ENCODE peak calls at places on chromosomes 5 and 9, in seven cellular contexts. H is upper lobe of right lung, V is keratinocyte, W is stomach, Q is IMR-90, N is heart right ventricle, B is transverse colon. T is an unnamed sample.

GRCh38 chr5:10660720-10661387 is 97.0 kb downstream of the ANKRD33B start:
- DNase-seq in Q (no peak), B (no peak), N (no peak), H (no peak), V (no peak), W (peak; percentile 13), T (no peak)

GRCh38 chr5:157530226-157530972 is 45.2 kb downstream of the ADAM19 start:
- DNase-seq in B (no peak), V (no peak), W (no peak), Q (no peak), N (no peak), H (no peak), T (no peak)

GRCh38 chr5:2756764-2757163 is 5.3 kb upstream of the IRX2 start:
- DNase-seq in W (no peak), Q (no peak), V (no peak), H (peak; percentile 75), N (no peak), B (no peak), T (no peak)

GRCh38 chr5:171579849-171580505 is 160.5 kb downstream of the FGF18 start:
- DNase-seq in W (no peak), Q (no peak), V (no peak), H (no peak), B (no peak), N (no peak), T (no peak)

GRCh38 chr5:179608131-179608581 is 15.3 kb downstream of the HNRNPH1 start:
- DNase-seq in N (no peak), Q (no peak), B (no peak), V (no peak), H (peak; percentile 58), W (no peak), T (no peak)

GRCh38 chr9:123954518-123954917 is 24.6 kb upstream of the DENND1A start:
- DNase-seq in N (no peak), Q (no peak), H (no peak), W (no peak), V (no peak), B (no peak), T (no peak)

GRCh38 chr9:129178983-129179382 is 922 bp upstream of the IER5L start:
- DNase-seq in H (no peak), B (no peak), Q (no peak), N (no peak), V (no peak), W (no peak), T (no peak)

GRCh38 chr5:2750758-2751464 is 566 bp downstream of the IRX2 start:
- DNase-seq in V (no peak), B (no peak), W (no peak), N (no peak), H (no peak), Q (no peak), T (no peak)

GRCh38 chr5:132850066-132850465 is 16.2 kb downstream of the GDF9 start:
- DNase-seq in N (no peak), Q (peak; percentile 84), H (no peak), B (no peak), W (no peak), V (no peak), T (no peak)

GRCh38 chr5:139027150-139027549 is 152.0 kb upstream of the LRRTM2 start:
- DNase-seq in N (no peak), H (no peak), B (no peak), V (no peak), Q (no peak), W (no peak), T (no peak)

GRCh38 chr9:71647094-71647591 is 121.2 kb downstream of the CEMIP2 start:
- DNase-seq in H (peak; percentile 82), Q (peak; percentile 72), N (peak; percentile 68), B (peak; percentile 79), V (peak; percentile 17), W (peak; percentile 63), T (peak; percentile 3)

GRCh38 chr5:147949711-147950573 is 43.6 kb upstream of the C5orf46 start:
- DNase-seq in W (no peak), V (no peak), B (no peak), H (no peak), N (no peak), Q (peak; percentile 39), T (peak; percentile 2)

GRCh38 chr9:133485531-133486260 is 6.8 kb upstream of the SLC2A6 start:
- DNase-seq in B (no peak), N (no peak), H (peak; percentile 64), W (no peak), Q (no peak), V (no peak), T (peak; percentile 62)

GRCh38 chr5:157066080-157066479 is 7.2 kb upstream of the HAVCR1 start:
- DNase-seq in H (no peak), W (no peak), B (no peak), V (no peak), N (no peak), Q (no peak), T (no peak)

GRCh38 chr5:172943283-172943841 is 15.9 kb upstream of the RPL26L1 start:
- DNase-seq in W (no peak), Q (peak; percentile 80), V (no peak), H (peak; percentile 51), N (no peak), B (no peak), T (no peak)

GRCh38 chr9:132181796-132182521 is 20.1 kb downstream of the NTNG2 start:
- DNase-seq in W (no peak), B (no peak), V (no peak), H (no peak), N (no peak), Q (peak; percentile 13), T (no peak)

GRCh38 chr5:72955143-72955767 is 586 bp upstream of the FCHO2 start:
- DNase-seq in H (peak; percentile 92), V (no peak), W (peak; percentile 81), B (peak; percentile 78), Q (no peak), N (peak; percentile 88), T (no peak)

GRCh38 chr5:23840083-23840482 is 332.7 kb downstream of the PRDM9 start:
- DNase-seq in W (no peak), B (no peak), H (no peak), N (no peak), Q (no peak), V (no peak), T (no peak)
- TF ChIP-seq CTCF in W (no peak), B (no peak), H (no peak), N (no peak), Q (no peak), V (no peak), T (no peak)

GRCh38 chr5:135377751-135378680 is 21.0 kb downstream of the MACROH2A1 start:
- DNase-seq in V (no peak), Q (no peak), W (no peak), N (no peak), H (no peak), B (no peak), T (no peak)
- H3K36me3 ChIP-seq in V (peaks cover 27% of the 10 kb centered on the region), Q (peaks cover 38% of the 10 kb centered on the region), W (peaks cover 24% of the 10 kb centered on the region), N (peaks cover 77% of the 10 kb centered on the region), H (peaks cover 81% of the 10 kb centered on the region), B (no peaks in the 10 kb centered on the region), T (peaks cover 29% of the 10 kb centered on the region)

GRCh38 chr5:159061834-159062530 is 37.7 kb downstream of the EBF1 start:
- DNase-seq in N (no peak), B (no peak), W (no peak), H (no peak), V (no peak), Q (no peak), T (no peak)
- H3K4me3 ChIP-seq in N (peak overlapping the region; percentile 31), B (no peak overlapping the region), W (no peak overlapping the region), H (peak overlapping the region; percentile 24), V (no peak overlapping the region), Q (no peak overlapping the region), T (no peak overlapping the region)

DNA sequence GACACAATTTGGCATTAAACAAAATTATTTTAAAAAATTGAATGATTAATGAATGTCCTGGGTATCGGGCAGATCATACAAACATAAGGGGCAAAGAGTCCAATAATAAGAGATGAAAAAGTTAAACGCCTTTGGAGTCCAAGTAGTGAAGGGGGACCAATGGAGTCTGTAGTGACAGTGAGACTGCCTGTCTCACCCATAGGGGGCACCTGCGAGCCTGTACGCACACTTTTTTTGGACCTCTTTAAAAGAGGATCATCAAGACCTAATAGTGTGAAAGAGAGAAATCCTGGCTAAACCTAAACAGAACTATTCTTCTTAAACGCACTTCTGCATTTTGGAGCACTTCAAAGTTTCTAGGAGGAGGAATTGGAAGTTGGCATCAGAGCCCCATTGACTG is 636.0 kb upstream of the KLF4 start:
- DNase-seq in N (peak; percentile 17), W (no peak), V (no peak), B (no peak), Q (no peak), H (no peak), T (no peak)
- TF ChIP-seq CTCF in N (no peak), W (no peak), V (peak; percentile 44), B (no peak), Q (no peak), H (peak; percentile 31), T (peak; percentile 69)

GRCh38 chr5:180795771-180796313 is 6.8 kb downstream of the MGAT1 start:
- DNase-seq in V (no peak), H (no peak), W (no peak), B (no peak), Q (no peak), N (no peak), T (no peak)
- H3K36me3 ChIP-seq in V (peaks cover 16% of the 10 kb centered on the region), H (peaks cover 56% of the 10 kb centered on the region), W (peaks cover 23% of the 10 kb centered on the region), B (peaks cover 17% of the 10 kb centered on the region), Q (peaks cover 35% of the 10 kb centered on the region), N (peaks cover 70% of the 10 kb centered on the region), T (peaks cover 26% of the 10 kb centered on the region)

GRCh38 chr5:68282001-68282400 is 66.4 kb downstream of the PIK3R1 start:
- DNase-seq in V (no peak), N (no peak), H (no peak), B (no peak), W (no peak), Q (no peak), T (no peak)
- H3K4me3 ChIP-seq in V (no peak overlapping the region), N (no peak overlapping the region), H (peak overlapping the region; percentile 17), B (no peak overlapping the region), W (peak overlapping the region; percentile 0), Q (no peak overlapping the region), T (no peak overlapping the region)

T was measured in GM06990.